ENCODE peak calls at places on chromosomes 4 and X, in nine cellular contexts. G is endodermal cell; W is fibroblast of lung; H is upper lobe of right lung; V is right cardiac atrium; S is PC-3; D is tibial nerve; T is CD8-positive, alpha-beta T cell; B is mucosa of descending colon. K is an unnamed sample.

GRCh38 chrX:153944800-153945150 is 332 bp upstream of the RENBP start:
- DNase-seq in G (no peak), W (no peak), H (no peak), V (no peak), S (no peak), D (no peak), T (no peak), B (no peak), K (no peak)

GRCh38 chrX:149570668-149571067 is 16.6 kb downstream of the MAGEA9B start:
- DNase-seq in G (peak; percentile 30), W (peak; percentile 39), H (no peak), V (no peak), S (peak; percentile 50), D (no peak), T (no peak), B (no peak), K (no peak)

GRCh38 chr4:53646792-53647191 is 55.5 kb upstream of the LNX1 start:
- DNase-seq in G (no peak), W (no peak), H (no peak), V (peak; percentile 50), S (peak; percentile 47), D (no peak), T (no peak), B (peak; percentile 49), K (no peak)

GRCh38 chr4:170736710-170737109 is 647.0 kb upstream of the AADAT start:
- DNase-seq in G (no peak), W (peak; percentile 44), H (no peak), V (no peak), S (peak; percentile 17), D (no peak), T (no peak), B (no peak), K (no peak)

GRCh38 chr4:83629945-83630684 is 94.2 kb downstream of the GPAT3 start:
- DNase-seq in G (no peak), W (peak; percentile 78), H (no peak), V (peak; percentile 60), S (peak; percentile 25), D (no peak), T (no peak), B (peak; percentile 65), K (peak; percentile 36)

GRCh38 chr4:173490256-173490655 is 39.8 kb downstream of the HAND2 start:
- DNase-seq in G (no peak), W (no peak), H (no peak), V (no peak), S (no peak), D (no peak), T (no peak), B (no peak), K (no peak)

GRCh38 chr4:3723232-3723642 is 42.9 kb upstream of the ADRA2C start:
- DNase-seq in G (no peak), W (no peak), H (no peak), V (peak; percentile 19), S (no peak), D (no peak), T (no peak), B (no peak), K (no peak)

GRCh38 chr4:78186597-78187543 is 129.7 kb downstream of the FRAS1 start:
- DNase-seq in G (no peak), W (no peak), H (no peak), V (no peak), S (no peak), D (no peak), T (no peak), B (no peak), K (no peak)

GRCh38 chrX:95733426-95733825 is 951.2 kb upstream of the DIAPH2 start:
- DNase-seq in G (no peak), W (no peak), H (no peak), V (no peak), S (no peak), D (no peak), T (no peak), B (no peak), K (no peak)

GRCh38 chr4:7740866-7741525 is 198.7 kb downstream of the AFAP1 start:
- DNase-seq in G (no peak), W (no peak), H (no peak), V (peak; percentile 3), S (no peak), D (no peak), T (no peak), B (peak; percentile 14), K (no peak)
- H3K4me1 ChIP-seq in G (no peaks in the 10 kb centered on the region), W (no peaks in the 10 kb centered on the region), H (no peaks in the 10 kb centered on the region), V (no peaks in the 10 kb centered on the region), S (no peaks in the 10 kb centered on the region), D (peaks cover 9% of the 10 kb centered on the region), T (no peaks in the 10 kb centered on the region), B (no peaks in the 10 kb centered on the region), K (no peaks in the 10 kb centered on the region)

GRCh38 chr4:122914292-122914904 is 8.0 kb downstream of the NUDT6 start:
- DNase-seq in G (no peak), W (peak; percentile 29), H (no peak), V (no peak), S (peak; percentile 58), D (no peak), T (no peak), B (no peak), K (no peak)

GRCh38 chr4:122908223-122908622 is 14.2 kb downstream of the NUDT6 start:
- DNase-seq in G (no peak), W (no peak), H (no peak), V (no peak), S (no peak), D (no peak), T (no peak), B (no peak), K (no peak)

GRCh38 chr4:122912810-122913575 is 9.4 kb downstream of the NUDT6 start:
- DNase-seq in G (no peak), W (no peak), H (no peak), V (no peak), S (peak; percentile 39), D (no peak), T (no peak), B (no peak), K (no peak)

GRCh38 chr4:122911588-122911987 is 10.8 kb downstream of the NUDT6 start:
- DNase-seq in G (no peak), W (peak; percentile 39), H (no peak), V (no peak), S (no peak), D (no peak), T (no peak), B (no peak), K (no peak)

GRCh38 chr4:122909683-122910082 is 12.7 kb downstream of the NUDT6 start:
- DNase-seq in G (no peak), W (no peak), H (no peak), V (no peak), S (no peak), D (no peak), T (no peak), B (no peak), K (no peak)
- H3K4me1 ChIP-seq in G (no peaks in the 10 kb centered on the region), W (peaks cover 3% of the 10 kb centered on the region), H (no peaks in the 10 kb centered on the region), V (no peaks in the 10 kb centered on the region), S (peaks cover 13% of the 10 kb centered on the region), D (peaks cover 27% of the 10 kb centered on the region), T (no peaks in the 10 kb centered on the region), B (no peaks in the 10 kb centered on the region), K (no peaks in the 10 kb centered on the region)

DNA sequence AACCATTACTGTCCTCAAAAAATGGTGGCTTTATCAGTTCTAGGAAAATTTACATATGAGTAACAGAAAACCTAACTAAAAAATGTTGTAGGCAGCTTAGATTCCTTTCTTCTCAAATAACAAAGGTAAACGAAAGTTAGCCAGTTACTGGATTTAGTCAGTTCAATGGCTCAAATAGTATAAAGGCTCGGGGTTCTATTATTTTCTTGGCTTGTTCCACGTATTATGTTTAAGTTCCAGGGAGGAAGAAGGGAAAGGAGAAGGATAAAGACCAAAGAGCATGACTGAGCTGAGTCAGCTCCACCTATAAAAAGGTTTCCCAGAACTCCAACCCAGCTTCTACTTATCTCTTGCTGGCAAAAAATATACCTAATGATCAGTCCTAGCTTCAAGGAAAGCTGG is 41.0 kb upstream of the MAB21L2 start:
- DNase-seq in G (no peak), W (peak; percentile 22), H (no peak), V (no peak), S (peak; percentile 7), D (no peak), T (no peak), B (no peak), K (no peak)
- H3K4me1 ChIP-seq in G (no peaks in the 10 kb centered on the region), W (no peaks in the 10 kb centered on the region), H (no peaks in the 10 kb centered on the region), V (no peaks in the 10 kb centered on the region), S (no peaks in the 10 kb centered on the region), D (no peaks in the 10 kb centered on the region), T (no peaks in the 10 kb centered on the region), B (no peaks in the 10 kb centered on the region), K (no peaks in the 10 kb centered on the region)

DNA sequence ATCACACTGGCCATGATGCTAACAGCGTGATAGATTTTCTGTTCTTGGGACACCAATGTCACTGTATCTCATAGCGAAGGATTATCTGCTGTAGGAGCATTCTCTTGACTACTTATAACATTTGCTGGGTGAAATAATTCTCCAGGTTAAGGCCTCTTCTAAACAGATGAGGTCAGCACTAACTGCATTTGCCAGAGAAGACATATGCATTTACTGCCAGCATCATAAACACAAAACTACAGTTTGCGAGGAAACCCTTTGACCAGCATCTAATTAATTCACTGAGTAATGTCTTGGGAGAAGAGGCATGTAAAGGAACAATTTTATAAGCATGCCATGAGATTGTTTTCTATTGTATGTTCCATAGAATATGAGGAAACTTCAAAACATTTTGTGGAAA is 13.9 kb downstream of the TBC1D1 start:
- DNase-seq in G (no peak), W (no peak), H (no peak), V (no peak), S (no peak), D (no peak), T (no peak), B (no peak), K (no peak)
- H3K4me1 ChIP-seq in G (no peaks in the 10 kb centered on the region), W (peaks cover 2% of the 10 kb centered on the region), H (peaks cover 8% of the 10 kb centered on the region), V (peaks cover 3% of the 10 kb centered on the region), S (no peaks in the 10 kb centered on the region), D (peaks cover 4% of the 10 kb centered on the region), T (no peaks in the 10 kb centered on the region), B (no peaks in the 10 kb centered on the region), K (peaks cover 61% of the 10 kb centered on the region)

GRCh38 chr4:40308528-40309122 is 26.5 kb upstream of the CHRNA9 start:
- DNase-seq in G (peak; percentile 68), W (no peak), H (no peak), V (no peak), S (no peak), D (no peak), T (no peak), B (no peak), K (no peak)
- H3K4me1 ChIP-seq in G (no peaks in the 10 kb centered on the region), W (no peaks in the 10 kb centered on the region), H (peaks cover 18% of the 10 kb centered on the region), V (no peaks in the 10 kb centered on the region), S (peaks cover 4% of the 10 kb centered on the region), D (peaks cover 8% of the 10 kb centered on the region), T (peaks cover 81% of the 10 kb centered on the region), B (no peaks in the 10 kb centered on the region), K (peaks cover 4% of the 10 kb centered on the region)